ENCODE peak calls at places on chromosomes 2 and 18, in six cellular contexts. One of them, this sample, is unnamed.

GRCh38 chr2:241813806-241814570 is 5.0 kb downstream of the NEU4 start:
- ATAC-seq in GM12878: peak; percentile 75
- ATAC-seq in K562: peak; percentile 18
- ATAC-seq in HepG2: no peak
- ATAC-seq in HCT116: no peak
- ATAC-seq in upper lobe of left lung: no peak
- ATAC-seq in this sample: peak; percentile 48

GRCh38 chr2:140808816-140809215 is 1322.0 kb downstream of the LRP1B start:
- ATAC-seq in upper lobe of left lung: no peak
- ATAC-seq in HCT116: peak; percentile 86
- ATAC-seq in HepG2: peak; percentile 90
- ATAC-seq in GM12878: peak; percentile 91
- ATAC-seq in K562: no peak
- ATAC-seq in this sample: no peak

GRCh38 chr2:84885111-84885510 is 4.2 kb upstream of the TRABD2A start:
- ATAC-seq in upper lobe of left lung: no peak
- ATAC-seq in GM12878: no peak
- ATAC-seq in HepG2: no peak
- ATAC-seq in HCT116: no peak
- ATAC-seq in K562: no peak
- ATAC-seq in this sample: no peak

GRCh38 chr2:225017713-225018112 is 24.6 kb downstream of the DOCK10 start:
- ATAC-seq in upper lobe of left lung: no peak
- ATAC-seq in HepG2: no peak
- ATAC-seq in GM12878: no peak
- ATAC-seq in K562: no peak
- ATAC-seq in HCT116: no peak
- ATAC-seq in this sample: no peak

GRCh38 chr2:148730085-148730484 is 85.5 kb downstream of the EPC2 start:
- ATAC-seq in HCT116: no peak
- ATAC-seq in K562: peak; percentile 33
- ATAC-seq in GM12878: no peak
- ATAC-seq in upper lobe of left lung: no peak
- ATAC-seq in HepG2: no peak
- ATAC-seq in this sample: no peak

GRCh38 chr2:160581448-160581847 is 87.8 kb upstream of the RBMS1 start:
- ATAC-seq in K562: no peak
- ATAC-seq in HepG2: peak; percentile 64
- ATAC-seq in HCT116: peak; percentile 60
- ATAC-seq in upper lobe of left lung: no peak
- ATAC-seq in GM12878: no peak
- ATAC-seq in this sample: no peak

GRCh38 chr2:106537711-106538275 is 50.6 kb downstream of the CD8B2 start:
- ATAC-seq in HCT116: no peak
- ATAC-seq in K562: no peak
- ATAC-seq in HepG2: no peak
- ATAC-seq in GM12878: no peak
- ATAC-seq in upper lobe of left lung: peak; percentile 66
- ATAC-seq in this sample: no peak

GRCh38 chr18:10128906-10129305 is 215.1 kb downstream of the VAPA start:
- ATAC-seq in K562: no peak
- ATAC-seq in GM12878: no peak
- ATAC-seq in upper lobe of left lung: no peak
- ATAC-seq in HepG2: no peak
- ATAC-seq in HCT116: no peak
- ATAC-seq in this sample: no peak

GRCh38 chr2:56589194-56589593 is 405.4 kb downstream of the CCDC85A start:
- ATAC-seq in upper lobe of left lung: no peak
- ATAC-seq in K562: no peak
- ATAC-seq in GM12878: no peak
- ATAC-seq in HCT116: no peak
- ATAC-seq in HepG2: no peak
- ATAC-seq in this sample: no peak

GRCh38 chr18:49241852-49242251 is 218.6 kb downstream of the DYM start:
- ATAC-seq in HepG2: no peak
- ATAC-seq in upper lobe of left lung: peak; percentile 80
- ATAC-seq in K562: no peak
- ATAC-seq in HCT116: no peak
- ATAC-seq in GM12878: no peak
- ATAC-seq in this sample: no peak

GRCh38 chr2:10331702-10332401 is 29.1 kb downstream of the HPCAL1 start:
- ATAC-seq in K562: peak; percentile 40
- ATAC-seq in HCT116: no peak
- ATAC-seq in GM12878: peak; percentile 86
- ATAC-seq in HepG2: no peak
- ATAC-seq in upper lobe of left lung: peak; percentile 74
- ATAC-seq in this sample: peak; percentile 46

GRCh38 chr2:218323526-218324472 is 31.5 kb upstream of the TMBIM1 start:
- ATAC-seq in GM12878: peak; percentile 13
- ATAC-seq in upper lobe of left lung: peak; percentile 43
- ATAC-seq in HepG2: peak; percentile 53
- ATAC-seq in HCT116: peak; percentile 41
- ATAC-seq in K562: peak; percentile 12
- ATAC-seq in this sample: peak; percentile 18

GRCh38 chr2:241996100-241996499 is 126.6 kb downstream of the RTP5 start:
- ATAC-seq in K562: no peak
- ATAC-seq in GM12878: no peak
- ATAC-seq in upper lobe of left lung: no peak
- ATAC-seq in HCT116: no peak
- ATAC-seq in HepG2: no peak
- ATAC-seq in this sample: no peak

GRCh38 chr18:26714739-26715138 is 150.8 kb downstream of the AQP4 start:
- ATAC-seq in K562: no peak
- ATAC-seq in HCT116: no peak
- ATAC-seq in upper lobe of left lung: no peak
- ATAC-seq in HepG2: no peak
- ATAC-seq in GM12878: no peak
- ATAC-seq in this sample: no peak

GRCh38 chr2:179057737-179058136 is 7.8 kb upstream of the CCDC141 start:
- ATAC-seq in GM12878: no peak
- ATAC-seq in upper lobe of left lung: no peak
- ATAC-seq in HCT116: no peak
- ATAC-seq in HepG2: no peak
- ATAC-seq in K562: no peak
- ATAC-seq in this sample: no peak

GRCh38 chr2:69754633-69755032 is 12.7 kb downstream of the ANXA4 start:
- ATAC-seq in GM12878: peak; percentile 38
- ATAC-seq in HepG2: no peak
- ATAC-seq in upper lobe of left lung: no peak
- ATAC-seq in HCT116: no peak
- ATAC-seq in K562: peak; percentile 37
- ATAC-seq in this sample: no peak

GRCh38 chr2:15458277-15458676 is 102.9 kb downstream of the NBAS start:
- ATAC-seq in upper lobe of left lung: no peak
- ATAC-seq in HCT116: no peak
- ATAC-seq in K562: peak; percentile 52
- ATAC-seq in HepG2: no peak
- ATAC-seq in GM12878: no peak
- ATAC-seq in this sample: no peak

DNA sequence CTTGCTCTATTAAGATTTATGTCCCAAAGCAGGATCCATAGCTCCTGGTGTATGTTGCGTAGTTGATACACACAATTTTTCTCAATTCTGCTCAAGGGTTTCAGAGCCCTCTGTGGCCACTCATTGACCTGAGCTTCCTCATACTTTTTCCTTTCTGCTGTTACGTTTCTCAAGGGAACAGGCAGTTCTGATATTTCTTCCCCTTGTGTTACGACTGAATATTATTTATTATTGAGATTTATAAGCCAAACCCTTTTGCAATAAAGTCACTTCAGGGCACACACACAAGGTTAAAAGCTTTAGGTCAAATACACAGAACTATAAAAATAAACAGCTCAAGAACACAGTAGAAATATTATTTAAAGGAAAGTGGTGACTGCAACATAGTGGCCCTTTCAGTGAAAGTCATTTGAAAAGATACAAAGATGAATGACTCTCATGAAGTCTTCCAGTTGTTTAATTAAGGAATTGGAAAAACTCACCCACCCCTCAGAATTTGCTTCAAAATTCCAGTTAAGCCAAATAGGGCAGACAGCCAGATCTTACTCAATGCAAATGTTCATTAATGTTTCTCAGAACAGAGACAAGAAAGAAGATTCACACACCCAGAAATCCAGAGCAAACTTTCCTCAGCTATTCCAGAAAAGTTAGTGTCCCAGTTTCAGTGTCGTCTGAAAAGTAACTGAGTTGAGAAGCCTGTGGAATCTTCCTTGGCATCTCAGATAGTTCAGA is 179.7 kb downstream of the TRIB2 start:
- ATAC-seq in K562: no peak
- ATAC-seq in upper lobe of left lung: no peak
- ATAC-seq in HCT116: no peak
- ATAC-seq in GM12878: no peak
- ATAC-seq in HepG2: no peak
- ATAC-seq in this sample: peak; percentile 60
- TF ChIP-seq POLR2AphosphoS5 in K562: no peak
- TF ChIP-seq POLR2AphosphoS5 in upper lobe of left lung: no peak
- TF ChIP-seq POLR2AphosphoS5 in HCT116: no peak
- TF ChIP-seq POLR2AphosphoS5 in GM12878: no peak
- TF ChIP-seq POLR2AphosphoS5 in HepG2: no peak
- TF ChIP-seq POLR2AphosphoS5 in this sample: peak; percentile 82

GRCh38 chr2:195563857-195564512 is 93.0 kb upstream of the SLC39A10 start:
- ATAC-seq in upper lobe of left lung: peak; percentile 57
- ATAC-seq in HepG2: no peak
- ATAC-seq in K562: no peak
- ATAC-seq in HCT116: no peak
- ATAC-seq in GM12878: no peak
- ATAC-seq in this sample: no peak

GRCh38 chr2:195561205-195562032 is 95.6 kb upstream of the SLC39A10 start:
- ATAC-seq in HCT116: no peak
- ATAC-seq in upper lobe of left lung: peak; percentile 45
- ATAC-seq in GM12878: peak; percentile 70
- ATAC-seq in K562: peak; percentile 35
- ATAC-seq in HepG2: no peak
- ATAC-seq in this sample: no peak

GRCh38 chr2:195566201-195566600 is 90.8 kb upstream of the SLC39A10 start:
- ATAC-seq in HCT116: no peak
- ATAC-seq in HepG2: no peak
- ATAC-seq in upper lobe of left lung: no peak
- ATAC-seq in GM12878: no peak
- ATAC-seq in K562: no peak
- ATAC-seq in this sample: no peak

GRCh38 chr2:195560209-195560907 is 96.7 kb upstream of the SLC39A10 start:
- ATAC-seq in HepG2: no peak
- ATAC-seq in GM12878: no peak
- ATAC-seq in HCT116: no peak
- ATAC-seq in K562: no peak
- ATAC-seq in upper lobe of left lung: no peak
- ATAC-seq in this sample: no peak

GRCh38 chr2:195562624-195563566 is 94.1 kb upstream of the SLC39A10 start:
- ATAC-seq in HCT116: no peak
- ATAC-seq in GM12878: peak; percentile 9
- ATAC-seq in upper lobe of left lung: no peak
- ATAC-seq in HepG2: no peak
- ATAC-seq in K562: peak; percentile 55
- ATAC-seq in this sample: no peak
- H3K4me3 ChIP-seq in HCT116: no peak overlapping the region
- H3K4me3 ChIP-seq in GM12878: peak overlapping the region; percentile 55
- H3K4me3 ChIP-seq in upper lobe of left lung: peak overlapping the region; percentile 25
- H3K4me3 ChIP-seq in HepG2: no peak overlapping the region
- H3K4me3 ChIP-seq in K562: no peak overlapping the region
- H3K4me3 ChIP-seq in this sample: no peak overlapping the region

GRCh38 chr2:7773974-7774365 is 856.8 kb downstream of the RNF144A start:
- ATAC-seq in HCT116: no peak
- ATAC-seq in K562: no peak
- ATAC-seq in HepG2: no peak
- ATAC-seq in upper lobe of left lung: no peak
- ATAC-seq in GM12878: peak; percentile 33
- ATAC-seq in this sample: no peak

GRCh38 chr2:7773362-7773973 is 856.3 kb downstream of the RNF144A start:
- ATAC-seq in HepG2: no peak
- ATAC-seq in upper lobe of left lung: peak; percentile 82
- ATAC-seq in K562: no peak
- ATAC-seq in GM12878: peak; percentile 86
- ATAC-seq in HCT116: no peak
- ATAC-seq in this sample: no peak

GRCh38 chr2:7767902-7768301 is 850.7 kb downstream of the RNF144A start:
- ATAC-seq in upper lobe of left lung: no peak
- ATAC-seq in K562: no peak
- ATAC-seq in HCT116: no peak
- ATAC-seq in HepG2: no peak
- ATAC-seq in GM12878: no peak
- ATAC-seq in this sample: no peak

GRCh38 chr2:7774481-7774880 is 857.3 kb downstream of the RNF144A start:
- ATAC-seq in HCT116: no peak
- ATAC-seq in GM12878: peak; percentile 32
- ATAC-seq in HepG2: no peak
- ATAC-seq in upper lobe of left lung: no peak
- ATAC-seq in K562: no peak
- ATAC-seq in this sample: no peak

DNA sequence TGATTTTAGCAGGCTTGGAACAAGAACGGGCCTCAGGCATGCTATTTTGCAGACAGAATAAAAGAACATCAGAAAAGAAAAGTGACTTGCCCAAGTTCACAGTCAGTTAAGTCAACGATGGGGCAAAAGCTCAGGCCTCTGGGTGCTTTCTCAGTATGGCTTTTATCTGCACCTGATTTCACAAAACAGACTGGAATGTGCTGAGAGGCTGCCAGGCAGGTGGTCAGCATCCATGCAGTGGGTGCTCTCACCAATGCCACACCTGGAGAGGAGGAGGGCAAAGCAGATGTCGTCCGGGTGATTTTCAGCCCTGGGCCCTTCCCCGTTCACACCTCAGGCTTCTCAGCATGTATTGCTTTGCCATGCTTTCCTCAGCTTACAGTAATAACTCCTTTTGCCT is 854.6 kb downstream of the RNF144A start:
- ATAC-seq in K562: no peak
- ATAC-seq in upper lobe of left lung: no peak
- ATAC-seq in HCT116: no peak
- ATAC-seq in HepG2: no peak
- ATAC-seq in GM12878: no peak
- ATAC-seq in this sample: no peak
- TF ChIP-seq POLR2A in K562: no peak
- TF ChIP-seq POLR2A in upper lobe of left lung: no peak
- TF ChIP-seq POLR2A in HCT116: no peak
- TF ChIP-seq POLR2A in HepG2: no peak
- TF ChIP-seq POLR2A in GM12878: no peak
- TF ChIP-seq POLR2A in this sample: no peak

GRCh38 chr2:45746888-45747287 is 95.4 kb downstream of the PRKCE start:
- ATAC-seq in HCT116: no peak
- ATAC-seq in GM12878: no peak
- ATAC-seq in HepG2: no peak
- ATAC-seq in upper lobe of left lung: no peak
- ATAC-seq in K562: no peak
- ATAC-seq in this sample: no peak

GRCh38 chr2:45748239-45748638 is 96.8 kb downstream of the PRKCE start:
- ATAC-seq in HCT116: no peak
- ATAC-seq in upper lobe of left lung: peak; percentile 28
- ATAC-seq in K562: no peak
- ATAC-seq in GM12878: no peak
- ATAC-seq in HepG2: no peak
- ATAC-seq in this sample: no peak

GRCh38 chr2:45743531-45744391 is 92.3 kb downstream of the PRKCE start:
- ATAC-seq in upper lobe of left lung: peak; percentile 89
- ATAC-seq in HepG2: no peak
- ATAC-seq in GM12878: no peak
- ATAC-seq in K562: no peak
- ATAC-seq in HCT116: no peak
- ATAC-seq in this sample: peak; percentile 91

GRCh38 chr2:45747363-45747762 is 95.9 kb downstream of the PRKCE start:
- ATAC-seq in HCT116: no peak
- ATAC-seq in upper lobe of left lung: no peak
- ATAC-seq in GM12878: no peak
- ATAC-seq in K562: no peak
- ATAC-seq in HepG2: no peak
- ATAC-seq in this sample: no peak

GRCh38 chr2:45745231-45745630 is 93.8 kb downstream of the PRKCE start:
- ATAC-seq in HCT116: no peak
- ATAC-seq in HepG2: no peak
- ATAC-seq in GM12878: no peak
- ATAC-seq in upper lobe of left lung: no peak
- ATAC-seq in K562: no peak
- ATAC-seq in this sample: no peak
- TF ChIP-seq POLR2AphosphoS5 in HCT116: no peak
- TF ChIP-seq POLR2AphosphoS5 in HepG2: no peak
- TF ChIP-seq POLR2AphosphoS5 in GM12878: no peak
- TF ChIP-seq POLR2AphosphoS5 in upper lobe of left lung: no peak
- TF ChIP-seq POLR2AphosphoS5 in K562: no peak
- TF ChIP-seq POLR2AphosphoS5 in this sample: no peak

This sample was measured in gastroesophageal sphincter.